ENCODE peak calls at places on chromosomes 11 and 22, in six cellular contexts. One of them, this sample, is unnamed.

GRCh38 chr11:105458071-105458470 is 151.8 kb upstream of the GRIA4 start:
- DNase-seq in ACHN: no peak
- DNase-seq in CD4-positive, CD25-positive, alpha-beta regulatory T cell: no peak
- DNase-seq in NCI-H1092 treated with DMSO at 0.1 percent for 48 hours: no peak
- DNase-seq in anterior cingulate cortex: no peak
- DNase-seq in MM.1S: no peak
- DNase-seq in this sample: no peak

GRCh38 chr22:40273319-40273718 is 73.0 kb upstream of the ADSL start:
- DNase-seq in ACHN: no peak
- DNase-seq in CD4-positive, CD25-positive, alpha-beta regulatory T cell: no peak
- DNase-seq in NCI-H1092 treated with DMSO at 0.1 percent for 48 hours: no peak
- DNase-seq in anterior cingulate cortex: no peak
- DNase-seq in MM.1S: no peak
- DNase-seq in this sample: no peak

GRCh38 chr11:123674297-123674696 is 19.9 kb upstream of the SCN3B start:
- DNase-seq in ACHN: no peak
- DNase-seq in CD4-positive, CD25-positive, alpha-beta regulatory T cell: no peak
- DNase-seq in NCI-H1092 treated with DMSO at 0.1 percent for 48 hours: no peak
- DNase-seq in anterior cingulate cortex: no peak
- DNase-seq in MM.1S: no peak
- DNase-seq in this sample: no peak

GRCh38 chr22:25729595-25729994 is 12.4 kb upstream of the MYO18B start:
- DNase-seq in ACHN: no peak
- DNase-seq in CD4-positive, CD25-positive, alpha-beta regulatory T cell: no peak
- DNase-seq in NCI-H1092 treated with DMSO at 0.1 percent for 48 hours: no peak
- DNase-seq in anterior cingulate cortex: no peak
- DNase-seq in MM.1S: no peak
- DNase-seq in this sample: no peak

GRCh38 chr11:33899383-33900037 is 7.6 kb upstream of the LMO2 start:
- DNase-seq in ACHN: peak
- DNase-seq in CD4-positive, CD25-positive, alpha-beta regulatory T cell: no peak
- DNase-seq in NCI-H1092 treated with DMSO at 0.1 percent for 48 hours: peak
- DNase-seq in anterior cingulate cortex: peak
- DNase-seq in MM.1S: no peak
- DNase-seq in this sample: no peak

GRCh38 chr11:15716550-15716949 is 601.8 kb downstream of the INSC start:
- DNase-seq in ACHN: no peak
- DNase-seq in CD4-positive, CD25-positive, alpha-beta regulatory T cell: no peak
- DNase-seq in NCI-H1092 treated with DMSO at 0.1 percent for 48 hours: peak
- DNase-seq in anterior cingulate cortex: no peak
- DNase-seq in MM.1S: no peak
- DNase-seq in this sample: no peak

GRCh38 chr11:77865805-77866204 is 44.9 kb downstream of the AAMDC start:
- DNase-seq in ACHN: no peak
- DNase-seq in CD4-positive, CD25-positive, alpha-beta regulatory T cell: no peak
- DNase-seq in NCI-H1092 treated with DMSO at 0.1 percent for 48 hours: no peak
- DNase-seq in anterior cingulate cortex: no peak
- DNase-seq in MM.1S: no peak
- DNase-seq in this sample: no peak

GRCh38 chr11:109071712-109072524 is 350.1 kb upstream of the C11orf87 start:
- DNase-seq in ACHN: no peak
- DNase-seq in CD4-positive, CD25-positive, alpha-beta regulatory T cell: no peak
- DNase-seq in NCI-H1092 treated with DMSO at 0.1 percent for 48 hours: no peak
- DNase-seq in anterior cingulate cortex: no peak
- DNase-seq in MM.1S: peak
- DNase-seq in this sample: no peak

GRCh38 chr11:89491141-89491690 is at the start of gene NOX4:
- DNase-seq in ACHN: peak
- DNase-seq in CD4-positive, CD25-positive, alpha-beta regulatory T cell: no peak
- DNase-seq in NCI-H1092 treated with DMSO at 0.1 percent for 48 hours: no peak
- DNase-seq in anterior cingulate cortex: peak
- DNase-seq in MM.1S: no peak
- DNase-seq in this sample: no peak